ENCODE peak calls at places on chromosomes 1 and 21, in ten cellular contexts. W is mesothelial cell of epicardium; L is NCI-H1092; O is HT1080; K is ELR; J is activated CD4-positive, alpha-beta T cell treated with anti-CD3 and anti-CD28 coated beads, Interleukin-2, amount 50 U/mL, for 48 hours; P is activated T-helper 1 cell treated with anti-CD3 and anti-CD28 coated beads, Interleukin-12 subunit alpha, Interleukin-12 subunit beta, Interleukin-2, Interleukin-4 antibody, amounts not matched to agents 30 ng/mL and 10 ng/mL and 1 ng/mL, durations not matched to agents 14 hours and 24 hours and 36 hours; F is C1 segment of cervical spinal cord; V is stimulated activated CD8-positive, alpha-beta memory T cell treated with anti-CD3 and anti-CD28 coated beads, Interleukin-7, amount 100 ng/mL, for 48 hours; M is anterior cingulate cortex. C is an unnamed sample.

GRCh38 chr1:64033667-64034215 is 169.7 kb upstream of the UBE2U start:
- DNase-seq in O (no peak), W (no peak), P (no peak), F (no peak), L (no peak), V (no peak), M (no peak), K (no peak), J (no peak), C (no peak)

GRCh38 chr1:3312310-3312734 is 142.1 kb upstream of the ARHGEF16 start:
- DNase-seq in P (no peak), M (no peak), V (no peak), O (no peak), W (no peak), J (no peak), K (no peak), L (no peak), F (no peak), C (no peak)

GRCh38 chr1:155977607-155978324 is 581 bp downstream of the ARHGEF2 start:
- DNase-seq in M (peak; percentile 38), J (peak; percentile 77), O (no peak), V (peak; percentile 74), L (no peak), W (no peak), F (peak; percentile 35), P (peak; percentile 32), K (peak; percentile 52), C (no peak)

GRCh38 chr21:35352066-35352770 is 303.1 kb upstream of the RUNX1 start:
- DNase-seq in V (no peak), F (no peak), L (no peak), M (no peak), K (peak; percentile 11), J (no peak), W (no peak), O (no peak), P (no peak), C (no peak)

GRCh38 chr1:217138173-217138838 is 415.1 kb upstream of the ESRRG start:
- DNase-seq in P (no peak), F (no peak), J (no peak), W (no peak), M (no peak), K (no peak), V (no peak), L (no peak), O (no peak), C (no peak)

GRCh38 chr1:52139817-52140540 is 1.9 kb upstream of the ZFYVE9 start:
- DNase-seq in M (no peak), F (no peak), K (peak; percentile 93), L (no peak), P (no peak), W (no peak), O (peak; percentile 81), J (no peak), V (no peak), C (no peak)

GRCh38 chr1:68230901-68231626 is 1.3 kb downstream of the WLS start:
- DNase-seq in F (peak; percentile 54), P (no peak), O (peak; percentile 26), J (no peak), L (no peak), V (no peak), M (peak; percentile 12), W (peak; percentile 21), K (peak; percentile 67), C (no peak)

GRCh38 chr1:2593251-2593878 is 6.8 kb downstream of the PRXL2B start:
- DNase-seq in K (no peak), V (no peak), W (no peak), P (no peak), O (no peak), F (no peak), L (no peak), M (no peak), J (no peak), C (no peak)

GRCh38 chr1:34398205-34398915 is 221.7 kb downstream of the C1orf94 start:
- DNase-seq in K (no peak), F (no peak), O (no peak), V (no peak), M (no peak), W (no peak), L (no peak), P (no peak), J (no peak), C (no peak)

GRCh38 chr1:58841455-58841854 is 57.6 kb upstream of the JUN start:
- DNase-seq in O (peak; percentile 14), M (no peak), W (no peak), P (no peak), K (peak; percentile 31), J (no peak), L (no peak), V (no peak), F (no peak), C (no peak)

GRCh38 chr21:46011267-46011967 is 29.8 kb downstream of the COL6A1 start:
- DNase-seq in F (no peak), V (no peak), M (no peak), L (no peak), O (no peak), J (no peak), P (no peak), W (no peak), K (no peak), C (no peak)

GRCh38 chr1:235920596-235921375 is 54.1 kb upstream of the LYST start:
- DNase-seq in O (no peak), L (no peak), V (no peak), J (no peak), W (no peak), F (no peak), M (no peak), K (peak; percentile 39), P (no peak), C (no peak)

GRCh38 chr21:36246080-36246631 is 73.8 kb upstream of the MORC3 start:
- DNase-seq in L (no peak), V (no peak), O (no peak), K (no peak), P (no peak), M (no peak), F (no peak), J (no peak), W (no peak), C (no peak)

GRCh38 chr1:110647254-110647891 is 27.4 kb downstream of the KCNA3 start:
- DNase-seq in L (no peak), J (no peak), K (peak; percentile 31), O (peak; percentile 33), P (no peak), W (no peak), V (no peak), F (no peak), M (no peak), C (no peak)

GRCh38 chr21:42970946-42971653 is 3.3 kb upstream of the PKNOX1 start:
- DNase-seq in O (no peak), J (no peak), L (no peak), P (no peak), W (no peak), M (no peak), V (no peak), K (no peak), F (no peak), C (no peak)

GRCh38 chr1:183622884-183623785 is 12.4 kb downstream of the ARPC5 start:
- DNase-seq in M (peak; percentile 35), O (peak; percentile 67), V (no peak), F (no peak), W (no peak), L (peak; percentile 47), J (peak; percentile 28), K (peak; percentile 79), P (peak; percentile 38), C (peak; percentile 55)

GRCh38 chr1:181726608-181727007 is 243.3 kb downstream of the CACNA1E start:
- DNase-seq in F (no peak), V (no peak), M (no peak), W (no peak), J (no peak), L (no peak), P (no peak), O (peak; percentile 41), K (no peak), C (no peak)

GRCh38 chr1:54987830-54988705 is 7.6 kb downstream of the TMEM61 start:
- DNase-seq in V (no peak), M (no peak), O (no peak), P (no peak), F (no peak), L (no peak), K (peak; percentile 43), W (no peak), J (no peak), C (no peak)

GRCh38 chr1:57007948-57008347 is 42.1 kb upstream of the C8B start:
- DNase-seq in W (no peak), J (no peak), M (no peak), L (no peak), V (no peak), P (no peak), K (no peak), F (no peak), O (no peak), C (no peak)

GRCh38 chr1:41364444-41365319 is 3.4 kb downstream of the FOXO6 start:
- DNase-seq in M (peak; percentile 29), O (no peak), L (no peak), F (no peak), K (no peak), V (no peak), W (no peak), P (no peak), J (no peak), C (no peak)

GRCh38 chr1:183655562-183656075 is 2.5 kb upstream of the APOBEC4 start:
- DNase-seq in J (peak; percentile 79), K (peak; percentile 87), F (peak; percentile 29), O (peak; percentile 77), W (peak; percentile 62), V (peak; percentile 53), P (peak; percentile 52), M (peak; percentile 59), L (peak; percentile 59), C (peak; percentile 92)

GRCh38 chr1:198118136-198118535 is 38.7 kb upstream of the NEK7 start:
- DNase-seq in M (no peak), P (no peak), F (no peak), V (no peak), L (no peak), K (peak; percentile 83), J (no peak), O (peak; percentile 30), W (no peak), C (no peak)

GRCh38 chr1:203038891-203039608 is 12.8 kb downstream of the PPFIA4 start:
- DNase-seq in W (peak; percentile 60), F (peak; percentile 46), L (peak; percentile 48), P (peak; percentile 48), V (peak; percentile 25), J (peak; percentile 63), K (peak; percentile 76), M (peak; percentile 70), O (peak; percentile 70), C (peak; percentile 83)

GRCh38 chr1:46137901-46138300 is 5.5 kb upstream of the PIK3R3 start:
- DNase-seq in M (no peak), W (no peak), J (no peak), O (no peak), V (no peak), F (no peak), P (no peak), K (peak; percentile 52), L (no peak), C (no peak)

GRCh38 chr1:111279144-111279543 is 11.5 kb upstream of the CHIA start:
- DNase-seq in W (no peak), O (no peak), K (no peak), J (no peak), P (no peak), F (no peak), L (no peak), M (no peak), V (no peak), C (no peak)

GRCh38 chr21:18350216-18350615 is 53.4 kb downstream of the TMPRSS15 start:
- DNase-seq in F (no peak), W (no peak), M (no peak), V (no peak), K (no peak), J (no peak), P (no peak), O (peak; percentile 67), L (no peak), C (no peak)

GRCh38 chr1:206604861-206605260 is 7.4 kb downstream of the EIF2D start:
- DNase-seq in K (no peak), J (no peak), L (no peak), F (no peak), M (no peak), P (no peak), O (no peak), V (no peak), W (no peak), C (no peak)

GRCh38 chr21:14573244-14573643 is 27.1 kb upstream of the SAMSN1 start:
- DNase-seq in F (no peak), V (no peak), K (no peak), M (no peak), L (no peak), W (no peak), J (no peak), P (no peak), O (no peak), C (no peak)